ENCODE peak calls at places on chromosomes 5 and 9, in eight cellular contexts. N, Y, U, S, R, Z, B and D are unnamed samples.

GRCh38 chr5:41796061-41796460 is 74.2 kb downstream of the OXCT1 start:
- DNase-seq in S (no peak), Y (no peak), Z (no peak), U (no peak), B (peak; percentile 46), R (no peak), N (no peak), D (peak; percentile 15)

GRCh38 chr9:101121836-101122399 is 93.4 kb downstream of the PLPPR1 start:
- DNase-seq in N (no peak), B (no peak), U (no peak), S (no peak), Y (no peak), Z (no peak), R (no peak), D (no peak)

GRCh38 chr9:76564300-76564699 is 105.3 kb downstream of the GCNT1 start:
- DNase-seq in R (no peak), B (peak; percentile 57), S (no peak), U (no peak), Y (no peak), Z (no peak), N (no peak), D (peak; percentile 51)

GRCh38 chr5:53151713-53152458 is 42.3 kb upstream of the MOCS2 start:
- DNase-seq in B (peak; percentile 91), U (no peak), N (peak; percentile 69), S (no peak), Z (no peak), Y (no peak), R (peak; percentile 89), D (peak; percentile 76)

GRCh38 chr5:163260471-163260870 is 176.9 kb upstream of the CCNG1 start:
- DNase-seq in Z (no peak), R (no peak), U (no peak), N (no peak), B (no peak), S (no peak), Y (no peak), D (no peak)

GRCh38 chr5:119313207-119313606 is 42.6 kb upstream of the TNFAIP8 start:
- DNase-seq in R (no peak), S (no peak), Y (no peak), B (no peak), Z (no peak), N (no peak), U (no peak), D (no peak)

GRCh38 chr5:132388244-132389050 is 18.9 kb downstream of the SLC22A5 start:
- DNase-seq in R (no peak), N (peak; percentile 36), S (no peak), U (no peak), Z (no peak), B (peak; percentile 82), Y (no peak), D (peak; percentile 74)

GRCh38 chr9:137984520-137985257 is 107.1 kb downstream of the CACNA1B start:
- DNase-seq in S (no peak), Z (no peak), Y (no peak), B (no peak), R (no peak), N (no peak), U (no peak), D (no peak)

GRCh38 chr9:107480386-107480789 is 9.2 kb downstream of the KLF4 start:
- DNase-seq in S (no peak), N (peak; percentile 83), Z (no peak), B (peak; percentile 86), Y (no peak), U (peak; percentile 35), R (peak; percentile 76), D (peak; percentile 57)

GRCh38 chr5:35745666-35746065 is 111.0 kb upstream of the IL7R start:
- DNase-seq in Y (no peak), N (no peak), U (no peak), S (no peak), B (no peak), Z (no peak), R (no peak), D (no peak)

GRCh38 chr5:173789031-173789920 is 98.9 kb upstream of the CPEB4 start:
- DNase-seq in S (no peak), R (peak; percentile 78), N (peak; percentile 25), U (no peak), Z (peak; percentile 11), Y (no peak), B (peak; percentile 58), D (peak; percentile 87)

GRCh38 chr5:173641171-173641570 is 24.7 kb upstream of the BOD1 start:
- DNase-seq in R (no peak), U (no peak), B (no peak), Y (no peak), S (no peak), N (no peak), Z (no peak), D (no peak)

GRCh38 chr5:133398646-133399081 is 213.7 kb downstream of the FSTL4 start:
- DNase-seq in B (no peak), S (no peak), Y (no peak), N (no peak), Z (no peak), R (no peak), U (no peak), D (no peak)

GRCh38 chr5:150662731-150663516 is 1.9 kb downstream of the MYOZ3 start:
- DNase-seq in N (no peak), Y (no peak), Z (no peak), S (no peak), B (no peak), U (no peak), R (no peak), D (no peak)

GRCh38 chr9:98038958-98039357 is 17.6 kb upstream of the NANS start:
- DNase-seq in N (no peak), B (no peak), Z (no peak), U (no peak), S (no peak), R (no peak), Y (no peak), D (no peak)

GRCh38 chr9:38319496-38320173 is 72.9 kb upstream of the ALDH1B1 start:
- DNase-seq in R (no peak), U (no peak), N (no peak), B (no peak), S (no peak), Z (no peak), Y (no peak), D (no peak)

GRCh38 chr9:124676159-124676551 is 95.0 kb downstream of the NR6A1 start:
- DNase-seq in Y (no peak), S (no peak), U (no peak), N (no peak), Z (no peak), R (no peak), B (no peak), D (no peak)

GRCh38 chr9:132142883-132143282 is 19.0 kb upstream of the NTNG2 start:
- DNase-seq in Y (no peak), N (no peak), B (no peak), Z (no peak), U (no peak), R (no peak), S (peak; percentile 29), D (no peak)

GRCh38 chr5:112668911-112669310 is 68.8 kb upstream of the APC start:
- DNase-seq in B (no peak), S (no peak), Z (no peak), N (no peak), Y (no peak), R (no peak), U (no peak), D (no peak)

GRCh38 chr5:44183753-44184152 is 205.5 kb downstream of the FGF10 start:
- DNase-seq in B (no peak), U (no peak), Z (no peak), Y (no peak), R (no peak), N (no peak), S (no peak), D (no peak)

GRCh38 chr5:179964015-179964414 is 56.3 kb upstream of the TBC1D9B start:
- DNase-seq in N (no peak), R (no peak), U (no peak), S (no peak), Z (no peak), B (no peak), Y (peak; percentile 56), D (no peak)

GRCh38 chr9:95808001-95808400 is 67.5 kb upstream of the ERCC6L2 start:
- DNase-seq in Y (no peak), R (no peak), B (peak; percentile 71), S (no peak), U (no peak), Z (peak; percentile 2), N (no peak), D (no peak)

GRCh38 chr9:89967527-89967926 is 362.7 kb downstream of the GADD45G start:
- DNase-seq in Y (no peak), U (no peak), S (no peak), R (no peak), B (no peak), N (no peak), Z (no peak), D (no peak)

GRCh38 chr5:77960305-77960704 is 184.2 kb upstream of the TBCA start:
- DNase-seq in U (no peak), S (no peak), R (no peak), Y (peak; percentile 67), N (no peak), B (no peak), Z (no peak), D (no peak)

GRCh38 chr5:133265720-133266575 is 214.1 kb downstream of the HSPA4 start:
- DNase-seq in Y (no peak), B (no peak), N (no peak), R (peak; percentile 15), S (no peak), U (no peak), Z (no peak), D (peak; percentile 41)

GRCh38 chr5:127337876-127338275 is 47.3 kb downstream of the MEGF10 start:
- DNase-seq in S (no peak), B (no peak), N (no peak), U (no peak), Y (peak; percentile 5), R (no peak), Z (no peak), D (no peak)

GRCh38 chr5:150598821-150599273 is 41.6 kb upstream of the SYNPO start:
- DNase-seq in R (no peak), U (no peak), Y (no peak), Z (no peak), N (no peak), B (no peak), S (no peak), D (no peak)

GRCh38 chr5:82537646-82538306 is 259.6 kb upstream of the RPS23 start:
- DNase-seq in S (no peak), Z (no peak), U (no peak), R (no peak), Y (no peak), B (no peak), N (no peak), D (no peak)

GRCh38 chr5:139964266-139964993 is 78.7 kb downstream of the NRG2 start:
- DNase-seq in U (no peak), Z (no peak), N (no peak), S (no peak), B (no peak), R (no peak), Y (no peak), D (no peak)

GRCh38 chr9:124480621-124480981 is 26.6 kb downstream of the NR5A1 start:
- DNase-seq in Y (no peak), S (peak; percentile 33), N (no peak), R (no peak), U (no peak), B (peak; percentile 23), Z (no peak), D (no peak)

GRCh38 chr5:66363097-66363496 is 219.0 kb downstream of the SREK1 start:
- DNase-seq in U (no peak), R (no peak), N (no peak), Y (no peak), Z (no peak), S (no peak), B (no peak), D (no peak)

GRCh38 chr5:170861295-170861854 is 443 bp upstream of the RANBP17 start:
- DNase-seq in Y (no peak), R (no peak), Z (no peak), N (no peak), B (no peak), S (no peak), U (peak; percentile 17), D (no peak)

GRCh38 chr5:1511651-1512540 is 11.9 kb downstream of the LPCAT1 start:
- DNase-seq in Z (no peak), R (no peak), B (peak; percentile 86), U (peak; percentile 16), Y (no peak), N (peak; percentile 38), S (no peak), D (peak; percentile 53)

GRCh38 chr5:83368317-83368716 is 103.2 kb upstream of the VCAN start:
- DNase-seq in Y (no peak), Z (peak; percentile 54), S (no peak), U (no peak), N (peak; percentile 61), R (peak; percentile 92), B (peak; percentile 79), D (peak; percentile 84)